ENCODE peak calls at places on chromosome 1, in four cellular contexts. X is heart left ventricle; F is gastrocnemius medialis; D is CD4-positive, alpha-beta T cell. Z is an unnamed sample.
A peak's percentile ranks its signal among the peaks of the same experiment; 100 is the strongest.

GRCh38 chr1:155540000-155540874 is 22.4 kb downstream of the ASH1L start:
- ATAC-seq in F (no peak), X (no peak), D (no peak), Z (no peak)

GRCh38 chr1:169999357-169999756 is 75.1 kb downstream of the KIFAP3 start:
- ATAC-seq in F (no peak), D (no peak), X (peak; percentile 22), Z (no peak)

GRCh38 chr1:23473037-23473800 is 10.8 kb downstream of the ASAP3 start:
- ATAC-seq in F (no peak), X (peak; percentile 24), D (no peak), Z (no peak)

GRCh38 chr1:201542166-201543045 is 3.5 kb downstream of the NAV1 start:
- ATAC-seq in D (no peak), X (peak; percentile 14), F (peak; percentile 45), Z (no peak)

GRCh38 chr1:203274603-203275381 is 30.5 kb upstream of the BTG2 start:
- ATAC-seq in D (no peak), F (peak; percentile 71), X (peak; percentile 28), Z (peak; percentile 48)

GRCh38 chr1:51535006-51535592 is 16.0 kb upstream of the EPS15 start:
- ATAC-seq in F (peak; percentile 51), D (peak; percentile 48), X (peak; percentile 67), Z (peak; percentile 25)

GRCh38 chr1:66380452-66381212 is 153.3 kb upstream of the SGIP1 start:
- ATAC-seq in F (no peak), X (no peak), D (peak; percentile 43), Z (no peak)

GRCh38 chr1:9078035-9078948 is 8.9 kb upstream of the SLC2A5 start:
- ATAC-seq in X (no peak), F (no peak), D (no peak), Z (no peak)

GRCh38 chr1:109089242-109090015 is 1.1 kb upstream of the TMEM167B start:
- ATAC-seq in X (peak; percentile 45), D (no peak), F (peak; percentile 45), Z (no peak)

GRCh38 chr1:31781138-31782065 is 17.3 kb upstream of the ADGRB2 start:
- ATAC-seq in X (no peak), D (no peak), F (no peak), Z (no peak)

GRCh38 chr1:172154571-172154970 is 265.9 kb upstream of the C1orf105 start:
- ATAC-seq in D (peak; percentile 68), X (peak; percentile 90), F (peak; percentile 69), Z (peak; percentile 77)

GRCh38 chr1:185704181-185704580 is 30.0 kb upstream of the HMCN1 start:
- ATAC-seq in D (no peak), F (no peak), X (no peak), Z (no peak)

GRCh38 chr1:145837658-145838057 is 7.8 kb upstream of the NUDT17 start:
- ATAC-seq in D (no peak), F (no peak), X (no peak), Z (no peak)

GRCh38 chr1:171637928-171638576 is 14.4 kb downstream of the MYOC start:
- ATAC-seq in F (no peak), X (no peak), D (no peak), Z (no peak)

GRCh38 chr1:201332616-201333335 is 44.7 kb downstream of the TNNT2 start:
- ATAC-seq in F (no peak), X (no peak), D (no peak), Z (no peak)

GRCh38 chr1:50474859-50475809 is 51.9 kb upstream of the DMRTA2 start:
- ATAC-seq in F (no peak), X (no peak), D (no peak), Z (no peak)

GRCh38 chr1:8392522-8392921 is 74.6 kb downstream of the SLC45A1 start:
- ATAC-seq in F (no peak), D (no peak), X (no peak), Z (no peak)

GRCh38 chr1:22870201-22870871 is 102.3 kb downstream of the LACTBL1 start:
- ATAC-seq in D (no peak), X (peak; percentile 80), F (no peak), Z (no peak)

GRCh38 chr1:237154173-237154572 is 112.2 kb downstream of the RYR2 start:
- ATAC-seq in F (no peak), D (no peak), X (peak; percentile 36), Z (peak; percentile 50)

GRCh38 chr1:171434717-171435346 is 50.5 kb upstream of the PRRC2C start:
- ATAC-seq in X (peak; percentile 88), F (no peak), D (peak; percentile 73), Z (peak; percentile 74)

GRCh38 chr1:9111957-9112356 is 16.9 kb downstream of the GPR157 start:
- ATAC-seq in D (no peak), F (no peak), X (no peak), Z (no peak)

GRCh38 chr1:50599546-50599945 is 176.3 kb upstream of the DMRTA2 start:
- ATAC-seq in F (no peak), D (no peak), X (no peak), Z (no peak)

GRCh38 chr1:70156529-70157120 is 48.8 kb downstream of the LRRC40 start:
- ATAC-seq in D (no peak), X (no peak), F (no peak), Z (no peak)

GRCh38 chr1:184025242-184025675 is 12.3 kb downstream of the COLGALT2 start:
- ATAC-seq in F (peak; percentile 96), X (peak; percentile 63), D (no peak), Z (peak; percentile 31)

GRCh38 chr1:232398823-232399222 is 231.1 kb downstream of the SIPA1L2 start:
- ATAC-seq in X (no peak), D (no peak), F (no peak), Z (no peak)

GRCh38 chr1:47676311-47677054 is 238.6 kb downstream of the FOXD2 start:
- ATAC-seq in X (no peak), D (no peak), F (no peak), Z (no peak)

GRCh38 chr1:160806109-160806665 is 10.2 kb downstream of the LY9 start:
- ATAC-seq in D (peak; percentile 66), X (no peak), F (no peak), Z (no peak)

DNA sequence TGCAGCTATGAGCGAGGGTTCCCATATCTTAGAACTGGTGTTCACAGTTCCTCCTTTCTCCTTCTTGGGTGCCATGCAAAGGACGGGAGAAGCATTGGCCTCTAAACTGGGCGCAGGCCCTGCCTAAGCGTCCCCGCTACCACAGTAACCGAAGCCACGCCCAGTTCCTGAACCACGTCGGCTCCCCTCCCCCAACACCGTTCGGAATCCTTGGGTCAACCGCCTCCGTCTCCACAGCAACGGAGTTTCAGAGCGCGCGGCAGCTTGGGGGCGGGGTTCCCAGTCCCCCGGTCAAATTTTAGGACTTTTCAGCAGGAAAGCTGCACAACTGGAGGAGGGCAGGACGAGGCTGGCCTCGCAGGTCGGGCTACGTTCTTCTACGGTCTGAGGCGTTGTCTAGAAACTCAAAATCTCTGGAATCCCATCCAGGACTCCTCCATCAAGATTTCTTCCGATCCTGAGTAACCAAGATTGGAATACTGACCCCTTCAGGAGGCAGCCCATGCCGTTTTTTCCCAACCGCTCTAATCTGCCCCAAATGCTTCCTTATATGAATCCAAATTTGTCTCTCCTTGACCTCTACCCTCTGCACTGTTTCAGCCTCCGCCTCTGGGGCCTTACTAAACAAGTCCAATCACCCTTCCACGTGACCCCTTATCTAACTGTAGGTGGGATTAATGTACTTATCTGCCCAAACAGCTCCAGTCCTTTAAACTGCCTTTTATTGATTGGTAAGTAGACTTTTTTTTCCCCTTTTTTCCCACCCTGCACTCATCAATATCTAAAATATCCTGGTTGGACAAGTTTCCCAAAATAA is at the start of gene SPAG17:
- ATAC-seq in D (no peak), F (peak; percentile 52), X (peak; percentile 85), Z (peak; percentile 57)
- TF ChIP-seq CTCF in D (no peak), F (no peak), X (no peak), Z (no peak)

GRCh38 chr1:228274452-228275153 is 66.8 kb downstream of the OBSCN start:
- ATAC-seq in D (no peak), F (no peak), X (no peak), Z (no peak)
- TF ChIP-seq CTCF in D (no peak), F (no peak), X (no peak), Z (no peak)

GRCh38 chr1:45687753-45688737 is at the start of gene TMEM69:
- ATAC-seq in F (peak; percentile 64), D (no peak), X (peak; percentile 53), Z (peak; percentile 25)
- TF ChIP-seq CTCF in F (peak; percentile 20), D (no peak), X (no peak), Z (no peak)

DNA sequence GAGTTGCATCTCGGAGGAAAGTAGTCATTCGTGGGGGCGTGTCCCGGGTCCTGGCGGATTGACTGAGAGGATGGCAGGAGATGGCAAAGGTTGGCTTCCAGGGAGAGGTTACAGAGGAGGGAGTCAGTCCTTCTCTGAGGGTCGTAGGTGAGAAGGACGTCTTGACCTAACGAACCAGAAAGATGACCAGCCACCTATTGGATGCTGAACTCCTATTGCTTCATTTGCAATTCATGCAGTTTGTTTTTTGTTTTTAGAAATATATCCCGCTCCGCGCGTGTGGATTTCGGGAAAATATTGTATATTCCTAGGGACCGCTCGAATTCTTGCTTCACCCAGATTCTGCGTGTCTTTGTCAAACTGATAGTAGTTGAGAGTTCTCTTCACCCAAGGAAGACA is 527 bp downstream of the DISP1 start:
- ATAC-seq in D (no peak), X (no peak), F (no peak), Z (no peak)
- TF ChIP-seq CTCF in D (no peak), X (no peak), F (no peak), Z (no peak)

GRCh38 chr1:100132566-100133477 is at the start of the genes SASS6 and TRMT13:
- ATAC-seq in F (peak; percentile 99), D (peak; percentile 97), X (peak; percentile 99), Z (peak; percentile 99)
- TF ChIP-seq CTCF in F (peak; percentile 9), D (no peak), X (no peak), Z (peak; percentile 35)

GRCh38 chr1:17826165-17826488 is 71.0 kb downstream of the ACTL8 start:
- ATAC-seq in F (no peak), D (no peak), X (peak; percentile 45), Z (peak; percentile 25)
- TF ChIP-seq CTCF in F (peak; percentile 32), D (no peak), X (peak; percentile 46), Z (peak; percentile 60)

GRCh38 chr1:242412921-242413320 is 111.6 kb downstream of the PLD5 start:
- ATAC-seq in D (no peak), F (no peak), X (no peak), Z (no peak)
- TF ChIP-seq CTCF in D (no peak), F (no peak), X (no peak), Z (no peak)

DNA sequence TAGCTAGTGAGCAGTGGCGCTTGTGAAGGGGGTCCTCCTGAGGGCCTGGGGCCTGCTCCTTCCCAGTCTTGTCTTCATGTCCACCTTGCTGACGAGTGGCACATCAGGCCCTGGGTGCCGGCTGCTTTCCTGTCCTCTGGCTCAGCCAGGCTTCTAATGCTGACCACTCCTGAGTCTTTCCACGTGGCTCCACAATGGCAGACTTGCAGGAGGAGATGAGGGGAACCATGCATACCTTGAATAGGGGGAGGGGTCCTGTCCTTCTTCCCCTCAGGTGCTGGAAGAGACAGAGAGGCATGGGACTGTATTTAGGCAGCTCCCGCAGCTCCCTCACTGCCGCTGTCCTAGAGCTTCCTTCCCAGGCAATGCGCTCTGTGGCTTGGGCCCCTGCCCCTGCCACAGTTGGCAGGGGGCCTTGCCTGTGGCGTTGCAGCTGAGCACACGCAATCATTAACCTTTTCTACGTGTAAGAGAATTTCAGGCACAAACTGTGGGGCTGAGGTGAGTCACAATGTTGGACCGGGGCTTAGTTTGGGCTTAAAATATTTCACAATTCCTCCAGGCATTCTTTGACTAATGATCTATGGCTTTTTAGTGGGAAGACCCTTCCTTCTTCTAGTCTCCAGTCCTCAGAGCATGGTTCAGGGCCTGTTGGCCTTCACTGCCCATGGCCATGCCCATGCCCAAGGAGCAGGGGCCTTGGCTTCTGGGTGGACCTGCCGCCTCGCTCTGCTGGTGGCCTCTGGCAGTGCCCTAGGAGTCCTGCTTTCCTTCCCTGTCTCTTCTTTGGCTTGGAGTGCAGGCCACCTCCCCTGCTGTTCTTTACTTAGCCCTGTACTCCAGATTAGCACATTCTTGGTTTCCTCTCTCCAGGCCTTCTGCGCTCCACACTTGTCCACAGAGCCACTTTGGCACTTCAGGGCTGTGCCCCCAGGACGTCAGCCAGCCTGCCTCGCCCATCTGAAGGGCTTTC is 39.1 kb downstream of the MAPKAPK2 start:
- ATAC-seq in D (no peak), F (peak; percentile 74), X (peak; percentile 80), Z (peak; percentile 87)
- TF ChIP-seq CTCF in D (no peak), F (peak; percentile 27), X (no peak), Z (peak; percentile 49)